ENCODE peak calls at places on chromosome 21, in five cellular contexts. N is stimulated activated CD8-positive, alpha-beta memory T cell treated with anti-CD3 and anti-CD28 coated beads, Interleukin-15, amount 100 ng/mL, for 4 hours; R is amniotic epithelial cell; V is stimulated activated CD4-positive, alpha-beta T cell treated with anti-CD3 and anti-CD28 coated beads, Interleukin-4, amount 100 ng/mL, for 24 hours; F is AG09309. S is an unnamed sample.

GRCh38 chr21:45312296-45312695 is 24.6 kb upstream of the POFUT2 start:
- DNase-seq in N (no peak), R (no peak), V (no peak), F (no peak), S (no peak)

GRCh38 chr21:33025106-33025470 is 647 bp upstream of the OLIG2 start:
- DNase-seq in N (no peak), R (no peak), V (no peak), F (no peak), S (no peak)

GRCh38 chr21:42002421-42002958 is 7.7 kb downstream of the ZBTB21 start:
- DNase-seq in N (no peak), R (peak), V (peak), F (peak), S (no peak)

GRCh38 chr21:14306143-14306907 is 76.6 kb downstream of the HSPA13 start:
- DNase-seq in N (no peak), R (peak), V (no peak), F (no peak), S (no peak)

GRCh38 chr21:34762761-34763160 is 94.0 kb downstream of the CLIC6 start:
- DNase-seq in N (no peak), R (peak), V (no peak), F (peak), S (no peak)

GRCh38 chr21:43300496-43301423 is 126.2 kb downstream of the SIK1 start:
- DNase-seq in N (no peak), R (no peak), V (no peak), F (no peak), S (peak)

GRCh38 chr21:31397939-31398338 is 53.9 kb upstream of the TIAM1 start:
- DNase-seq in N (no peak), R (no peak), V (no peak), F (no peak), S (no peak)

GRCh38 chr21:40602105-40602504 is 244.9 kb downstream of the DSCAM start:
- DNase-seq in N (no peak), R (no peak), V (no peak), F (no peak), S (no peak)

GRCh38 chr21:24375201-24375600 is 1232.1 kb downstream of the MRPL39 start:
- DNase-seq in N (no peak), R (no peak), V (peak), F (no peak), S (no peak)

GRCh38 chr21:20016431-20017005 is 981.7 kb upstream of the NCAM2 start:
- DNase-seq in N (no peak), R (no peak), V (no peak), F (no peak), S (no peak)

GRCh38 chr21:32548978-32549377 is 36.3 kb downstream of the TCP10L start:
- DNase-seq in N (no peak), R (no peak), V (no peak), F (no peak), S (no peak)

GRCh38 chr21:16794944-16795343 is 717.9 kb upstream of the CXADR start:
- DNase-seq in N (no peak), R (peak), V (no peak), F (peak), S (peak)

GRCh38 chr21:26776320-26777021 is 68.7 kb downstream of the ADAMTS1 start:
- DNase-seq in N (no peak), R (peak), V (no peak), F (no peak), S (no peak)

GRCh38 chr21:42388740-42389448 is 7.0 kb downstream of the TMPRSS3 start:
- DNase-seq in N (no peak), R (no peak), V (no peak), F (no peak), S (no peak)

GRCh38 chr21:27954806-27955205 is 987.9 kb upstream of the ADAMTS5 start:
- DNase-seq in N (no peak), R (peak), V (no peak), F (peak), S (no peak)

GRCh38 chr21:37520801-37521200 is 154.2 kb downstream of the DYRK1A start:
- DNase-seq in N (no peak), R (no peak), V (no peak), F (no peak), S (no peak)

GRCh38 chr21:16945580-16945979 is 567.3 kb upstream of the CXADR start:
- DNase-seq in N (no peak), R (no peak), V (no peak), F (no peak), S (no peak)

GRCh38 chr21:36510911-36511310 is 31.0 kb upstream of the CLDN14 start:
- DNase-seq in N (no peak), R (no peak), V (no peak), F (no peak), S (no peak)

GRCh38 chr21:44706026-44706705 is 5.2 kb downstream of the TSPEAR start:
- DNase-seq in N (no peak), R (no peak), V (no peak), F (no peak), S (no peak)

GRCh38 chr21:17402885-17403477 is 109.9 kb upstream of the CXADR start:
- DNase-seq in N (no peak), R (peak), V (no peak), F (no peak), S (no peak)

GRCh38 chr21:44255519-44255981 is 6.1 kb downstream of the DNMT3L start:
- DNase-seq in N (no peak), R (peak), V (no peak), F (no peak), S (no peak)

GRCh38 chr21:16279658-16280581 is 550.1 kb downstream of the USP25 start:
- DNase-seq in N (no peak), R (peak), V (no peak), F (peak), S (peak)

GRCh38 chr21:17003221-17003620 is 509.6 kb upstream of the CXADR start:
- DNase-seq in N (no peak), R (no peak), V (no peak), F (peak), S (no peak)

GRCh38 chr21:26085100-26085499 is 85.5 kb downstream of the APP start:
- DNase-seq in N (no peak), R (no peak), V (no peak), F (no peak), S (no peak)

GRCh38 chr21:31874817-31875216 is 2.0 kb downstream of the HUNK start:
- DNase-seq in N (no peak), R (no peak), V (no peak), F (no peak), S (no peak)

GRCh38 chr21:34737115-34737514 is 68.3 kb downstream of the CLIC6 start:
- DNase-seq in N (no peak), R (no peak), V (no peak), F (no peak), S (no peak)

GRCh38 chr21:34335316-34335715 is 28.5 kb upstream of the KCNE2 start:
- DNase-seq in N (no peak), R (peak), V (no peak), F (no peak), S (no peak)

GRCh38 chr21:33374080-33374873 is 28.9 kb upstream of the IFNGR2 start:
- DNase-seq in N (no peak), R (peak), V (peak), F (no peak), S (no peak)

GRCh38 chr21:29148535-29148934 is 18.1 kb downstream of the MAP3K7CL start:
- DNase-seq in N (no peak), R (peak), V (no peak), F (peak), S (peak)

GRCh38 chr21:31394309-31394708 is 50.2 kb upstream of the TIAM1 start:
- DNase-seq in N (no peak), R (no peak), V (no peak), F (no peak), S (no peak)

GRCh38 chr21:41506526-41507520 is 1.1 kb downstream of the TMPRSS2 start:
- DNase-seq in N (no peak), R (no peak), V (no peak), F (no peak), S (no peak)

S was measured in right cardiac atrium.